ENCODE peak calls at places on chromosomes 7 and 10, in seven cellular contexts. Q is left ventricle myocardium inferior, H is GM06990, A is WERI-Rb-1, S is tibial nerve, Z is fibroblast of the aortic adventitia, U is lower leg skin. R is an unnamed sample.

GRCh38 chr7:5237286-5237685 is 45.5 kb upstream of the SLC29A4 start:
- DNase-seq in S (peak), U (peak), Z (peak), A (no peak), H (peak), Q (peak), R (no peak)

GRCh38 chr10:75400769-75401568 is 595 bp downstream of the ZNF503 start:
- DNase-seq in A (peak), H (peak), S (peak), U (peak), Q (peak), Z (peak), R (peak)

GRCh38 chr7:79377097-79377496 is 76.4 kb downstream of the MAGI2 start:
- DNase-seq in Q (no peak), Z (peak), A (no peak), U (no peak), S (no peak), H (no peak), R (peak)

GRCh38 chr7:151018421-151019129 is 5.7 kb downstream of the ATG9B start:
- DNase-seq in Q (no peak), A (no peak), Z (no peak), S (no peak), U (no peak), H (no peak), R (peak)

GRCh38 chr10:58240531-58240930 is 27.2 kb downstream of the IPMK start:
- DNase-seq in H (no peak), S (no peak), Z (peak), A (no peak), U (no peak), Q (no peak), R (peak)

GRCh38 chr7:111919690-111920179 is 286.5 kb downstream of the DOCK4 start:
- DNase-seq in Z (peak), Q (no peak), H (no peak), S (no peak), U (no peak), A (no peak), R (peak)

GRCh38 chr7:22173884-22174573 is 182.9 kb downstream of the RAPGEF5 start:
- DNase-seq in S (no peak), U (no peak), H (peak), A (no peak), Z (no peak), Q (no peak), R (no peak)

GRCh38 chr7:45193868-45194267 is 36.3 kb downstream of the RAMP3 start:
- DNase-seq in S (no peak), A (no peak), H (no peak), Q (no peak), U (peak), Z (no peak), R (no peak)

GRCh38 chr10:70918851-70919530 is 30.6 kb upstream of the PCBD1 start:
- DNase-seq in U (no peak), H (no peak), Z (no peak), Q (peak), A (no peak), S (no peak), R (no peak)

GRCh38 chr7:46220066-46220630 is 299.1 kb upstream of the IGFBP3 start:
- DNase-seq in Z (no peak), S (no peak), H (no peak), Q (no peak), A (no peak), U (peak), R (no peak)

GRCh38 chr10:43123361-43124093 is 14.7 kb upstream of the CSGALNACT2 start:
- DNase-seq in Q (no peak), A (peak), U (peak), S (no peak), H (no peak), Z (no peak), R (no peak)

GRCh38 chr7:24334012-24334411 is 50.0 kb downstream of the NPY start:
- DNase-seq in A (no peak), S (no peak), U (no peak), H (no peak), Z (no peak), Q (no peak), R (no peak)

GRCh38 chr10:22356324-22356873 is 11.1 kb downstream of the SPAG6 start:
- DNase-seq in A (no peak), H (no peak), S (no peak), U (no peak), Q (no peak), Z (no peak), R (no peak)

GRCh38 chr7:38629621-38630020 is 1.6 kb downstream of the AMPH start:
- DNase-seq in U (no peak), Q (no peak), S (no peak), H (no peak), Z (no peak), A (peak), R (peak)

GRCh38 chr7:38637957-38638356 is 6.8 kb upstream of the AMPH start:
- DNase-seq in H (no peak), U (no peak), A (no peak), S (no peak), Q (no peak), Z (no peak), R (no peak)

GRCh38 chr7:38630720-38631673 is at the start of gene AMPH:
- DNase-seq in H (no peak), Z (peak), Q (peak), A (peak), U (no peak), S (no peak), R (peak)

GRCh38 chr7:38628630-38629385 is 2.4 kb downstream of the AMPH start:
- DNase-seq in H (no peak), U (no peak), Z (peak), A (no peak), Q (no peak), S (no peak), R (peak)

GRCh38 chr7:38632411-38632810 is 1.2 kb upstream of the AMPH start:
- DNase-seq in S (no peak), U (no peak), Q (no peak), A (no peak), H (no peak), Z (no peak), R (no peak)
- TF ChIP-seq CTCF in S (no peak), U (no peak), Q (peak), A (peak), H (peak), Z (no peak), R (peak)

DNA sequence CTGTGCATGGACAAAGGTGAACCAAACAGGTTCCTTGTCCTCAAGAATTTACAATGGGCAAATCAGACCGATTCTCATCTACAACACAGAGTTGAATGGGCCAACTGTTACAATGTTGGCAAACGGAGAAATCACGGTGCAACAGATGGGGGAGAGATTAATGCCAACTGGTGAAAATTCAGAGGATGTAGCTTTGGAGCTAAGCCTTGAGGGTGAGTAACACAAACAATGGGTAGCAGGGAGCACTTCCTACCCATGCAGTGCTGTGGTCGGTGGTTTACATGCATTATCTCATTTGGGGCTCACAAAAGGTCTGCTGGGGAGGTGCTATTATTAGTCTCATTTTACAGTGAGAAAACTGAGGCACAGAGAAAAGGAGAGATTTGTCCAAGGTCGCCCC is 902 bp upstream of the NFE2L3 start:
- DNase-seq in A (no peak), Q (no peak), S (no peak), Z (no peak), H (no peak), U (no peak), R (no peak)
- H3K4me3 ChIP-seq in A (no peak), Q (no peak), S (no peak), Z (no peak), H (no peak), U (no peak), R (no peak)

DNA sequence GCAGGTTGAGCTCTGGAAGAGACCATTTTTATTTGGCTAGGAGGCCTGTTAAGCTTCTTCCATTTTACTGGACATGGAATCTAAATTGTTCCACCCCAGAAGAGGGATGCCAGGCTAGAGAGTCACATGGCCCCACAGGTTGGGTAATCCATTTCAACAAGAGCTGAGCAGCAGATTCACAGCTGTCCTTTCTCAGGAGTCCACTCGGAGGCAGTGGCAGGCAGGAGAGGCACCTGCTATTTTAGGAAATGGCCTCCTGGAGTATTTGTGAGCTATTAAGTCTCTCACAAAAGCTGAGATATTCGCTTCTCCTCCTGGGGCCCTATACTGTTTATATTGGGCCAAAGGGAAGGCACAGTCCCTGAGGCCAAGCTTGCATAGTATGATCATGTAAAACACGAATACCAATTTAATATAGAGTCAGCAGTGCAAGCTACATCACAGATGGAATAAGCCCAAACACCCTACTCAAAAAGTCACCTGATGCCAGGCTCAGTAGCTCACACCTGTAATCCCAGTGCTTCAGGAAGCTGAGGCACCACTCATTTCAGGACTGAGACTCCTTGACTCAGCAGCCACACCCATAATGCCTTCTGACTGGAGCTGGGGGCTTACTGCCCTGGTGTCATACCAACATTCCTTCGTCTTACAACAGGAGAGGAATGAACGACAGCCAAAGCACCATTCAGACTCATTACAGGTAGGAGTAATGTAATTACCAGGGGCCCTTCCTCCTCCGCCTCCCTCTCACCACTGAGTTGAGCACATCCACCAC is 124.1 kb downstream of the LMBR1 start:
- DNase-seq in Q (no peak), A (no peak), H (no peak), S (no peak), U (no peak), Z (no peak), R (no peak)
- TF ChIP-seq CTCF in Q (no peak), A (no peak), H (no peak), S (no peak), U (no peak), Z (no peak), R (no peak)

GRCh38 chr7:36985866-36986402 is 261.6 kb upstream of the AOAH start:
- DNase-seq in Z (no peak), S (no peak), A (peak), U (no peak), Q (no peak), H (no peak), R (no peak)
- H3K4me3 ChIP-seq in Z (no peak), S (no peak), A (peak), U (no peak), Q (no peak), H (no peak), R (no peak)